ENCODE peak calls at places on chromosomes 12 and 14, in eight cellular contexts. F is tibial nerve, R is upper lobe of right lung, W is AG04450, G is IMR-90, Z is heart right ventricle, C is sigmoid colon, T is left ventricle myocardium inferior. I is an unnamed sample.

GRCh38 chr14:101248840-101249675 is 312.2 kb upstream of the DIO3 start:
- DNase-seq in F (no peak), R (no peak), W (no peak), G (no peak), Z (no peak), C (no peak), T (no peak), I (peak; percentile 47)

GRCh38 chr14:55373784-55374725 is 37.6 kb downstream of the ATG14 start:
- DNase-seq in F (no peak), R (no peak), W (no peak), G (peak; percentile 77), Z (no peak), C (no peak), T (no peak), I (no peak)

GRCh38 chr12:104942075-104942474 is 16.0 kb downstream of the SLC41A2 start:
- DNase-seq in F (no peak), R (no peak), W (no peak), G (no peak), Z (no peak), C (no peak), T (no peak), I (no peak)

GRCh38 chr12:91189526-91189925 is 6.9 kb upstream of the DCN start:
- DNase-seq in F (no peak), R (no peak), W (no peak), G (peak; percentile 65), Z (no peak), C (no peak), T (no peak), I (no peak)

GRCh38 chr12:54195736-54196347 is 7.1 kb upstream of the SMUG1 start:
- DNase-seq in F (no peak), R (no peak), W (no peak), G (peak; percentile 70), Z (no peak), C (no peak), T (no peak), I (no peak)

GRCh38 chr14:49992901-49993335 is 100.0 kb downstream of the ARF6 start:
- DNase-seq in F (no peak), R (no peak), W (no peak), G (peak; percentile 91), Z (no peak), C (no peak), T (no peak), I (no peak)

GRCh38 chr12:131749618-131750315 is 38.9 kb downstream of the SFSWAP start:
- DNase-seq in F (no peak), R (no peak), W (no peak), G (no peak), Z (no peak), C (no peak), T (no peak), I (no peak)

GRCh38 chr12:31880340-31880739 is 78.9 kb upstream of the RESF1 start:
- DNase-seq in F (no peak), R (no peak), W (no peak), G (no peak), Z (no peak), C (no peak), T (no peak), I (no peak)

GRCh38 chr12:123270380-123271181 is 1.1 kb downstream of the CDK2AP1 start:
- DNase-seq in F (no peak), R (peak; percentile 72), W (no peak), G (peak; percentile 28), Z (peak; percentile 27), C (peak; percentile 72), T (peak; percentile 43), I (no peak)

GRCh38 chr12:102569803-102570202 is 89.4 kb upstream of the IGF1 start:
- DNase-seq in F (no peak), R (no peak), W (no peak), G (no peak), Z (no peak), C (no peak), T (no peak), I (no peak)

GRCh38 chr12:102571889-102572288 is 91.5 kb upstream of the IGF1 start:
- DNase-seq in F (no peak), R (no peak), W (no peak), G (no peak), Z (no peak), C (no peak), T (no peak), I (no peak)

GRCh38 chr12:102567031-102567985 is 86.9 kb upstream of the IGF1 start:
- DNase-seq in F (no peak), R (no peak), W (peak; percentile 21), G (peak; percentile 74), Z (no peak), C (no peak), T (no peak), I (no peak)

GRCh38 chr12:102565555-102565954 is 85.2 kb upstream of the IGF1 start:
- DNase-seq in F (no peak), R (no peak), W (no peak), G (no peak), Z (no peak), C (no peak), T (no peak), I (no peak)

GRCh38 chr12:102568151-102568815 is 87.9 kb upstream of the IGF1 start:
- DNase-seq in F (no peak), R (no peak), W (no peak), G (no peak), Z (no peak), C (no peak), T (no peak), I (no peak)
- H3K27ac ChIP-seq in F (no peak overlapping the region), R (no peak overlapping the region), W (no peak overlapping the region), G (peak overlapping the region; percentile 7), Z (no peak overlapping the region), C (no peak overlapping the region), T (no peak overlapping the region), I (no peak overlapping the region)

GRCh38 chr12:98198261-98198982 is 317.0 kb upstream of the TMPO start:
- DNase-seq in F (no peak), R (no peak), W (no peak), G (no peak), Z (no peak), C (no peak), T (no peak), I (no peak)
- TF ChIP-seq CTCF in F (no peak), R (no peak), W (no peak), G (no peak), Z (no peak), C (no peak), T (no peak), I (no peak)

DNA sequence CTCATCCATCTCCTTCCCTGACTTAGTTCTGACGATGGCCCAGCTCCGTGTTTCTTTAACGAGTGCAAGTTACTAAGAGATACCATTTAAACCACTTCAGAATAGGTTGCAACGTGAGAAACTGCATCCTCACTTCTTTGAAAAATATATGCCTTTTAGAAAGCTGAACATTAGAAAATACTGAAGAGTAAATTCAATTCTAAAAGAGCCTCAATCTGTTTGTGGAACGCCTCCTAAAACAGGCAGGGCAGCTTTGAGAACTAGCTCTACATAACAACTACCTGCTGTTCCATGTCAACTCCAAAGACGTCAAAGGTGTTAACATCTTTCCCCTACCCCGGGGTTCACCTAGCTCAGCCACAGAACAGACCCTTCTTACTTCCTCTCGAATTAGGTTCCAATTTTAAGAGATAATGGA is 3.5 kb downstream of the BHLHE41 start:
- DNase-seq in F (no peak), R (no peak), W (no peak), G (no peak), Z (no peak), C (no peak), T (no peak), I (no peak)
- H3K4me3 ChIP-seq in F (peak overlapping the region; percentile 63), R (peak overlapping the region; percentile 56), W (no peak overlapping the region), G (no peak overlapping the region), Z (peak overlapping the region; percentile 46), C (peak overlapping the region; percentile 75), T (peak overlapping the region; percentile 70), I (peak overlapping the region; percentile 83)

GRCh38 chr14:89617471-89618291 is 200.6 kb upstream of the FOXN3 start:
- DNase-seq in F (peak; percentile 17), R (no peak), W (no peak), G (peak; percentile 77), Z (peak; percentile 13), C (no peak), T (no peak), I (no peak)

GRCh38 chr14:89615421-89615820 is 198.4 kb upstream of the FOXN3 start:
- DNase-seq in F (no peak), R (no peak), W (no peak), G (no peak), Z (no peak), C (no peak), T (no peak), I (no peak)

GRCh38 chr14:89616425-89617141 is 199.6 kb upstream of the FOXN3 start:
- DNase-seq in F (no peak), R (no peak), W (no peak), G (peak; percentile 39), Z (no peak), C (no peak), T (no peak), I (no peak)

GRCh38 chr14:89618309-89618708 is 201.3 kb upstream of the FOXN3 start:
- DNase-seq in F (no peak), R (no peak), W (no peak), G (no peak), Z (no peak), C (no peak), T (no peak), I (no peak)

GRCh38 chr14:89617142-89617460 is 200.1 kb upstream of the FOXN3 start:
- DNase-seq in F (no peak), R (no peak), W (no peak), G (no peak), Z (no peak), C (no peak), T (no peak), I (no peak)
- H3K27ac ChIP-seq in F (peak overlapping the region; percentile 85), R (peak overlapping the region; percentile 77), W (no peak overlapping the region), G (peak overlapping the region; percentile 19), Z (peak overlapping the region; percentile 84), C (peak overlapping the region; percentile 77), T (peak overlapping the region; percentile 90), I (peak overlapping the region; percentile 74)

GRCh38 chr12:20194171-20194570 is 174.2 kb upstream of the PDE3A start:
- DNase-seq in F (no peak), R (no peak), W (no peak), G (peak; percentile 17), Z (no peak), C (no peak), T (no peak), I (no peak)
- TF ChIP-seq CTCF in F (no peak), R (peak; percentile 20), W (peak; percentile 43), G (no peak), Z (peak; percentile 36), C (peak; percentile 24), T (peak; percentile 51), I (no peak)

DNA sequence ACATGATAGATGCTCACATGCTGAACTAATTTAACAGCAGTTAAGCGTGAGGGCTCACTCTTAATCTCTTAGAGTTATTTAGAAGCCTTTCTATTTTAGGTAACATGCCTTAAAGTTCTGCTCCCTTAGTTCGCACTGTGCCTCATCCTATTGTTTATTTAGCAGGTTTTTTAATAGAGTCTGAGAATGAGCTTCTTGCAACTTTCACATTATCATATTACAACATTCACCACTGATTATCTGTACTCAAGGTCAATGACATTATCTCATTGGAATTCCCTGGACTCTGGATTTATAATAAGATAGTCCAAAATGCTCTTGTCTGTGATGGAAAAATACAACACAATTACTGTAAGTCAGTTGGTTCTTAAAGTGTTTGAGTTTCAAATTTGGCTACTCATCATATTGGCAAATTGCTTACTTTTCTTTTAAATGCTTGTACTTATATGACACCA is 183.6 kb upstream of the SLC38A2 start:
- DNase-seq in F (no peak), R (no peak), W (peak; percentile 92), G (peak; percentile 99), Z (no peak), C (no peak), T (no peak), I (no peak)
- H3K4me3 ChIP-seq in F (no peak overlapping the region), R (no peak overlapping the region), W (peak overlapping the region; percentile 40), G (peak overlapping the region; percentile 10), Z (no peak overlapping the region), C (no peak overlapping the region), T (peak overlapping the region; percentile 10), I (no peak overlapping the region)

I was measured in coronary artery.